ENCODE peak calls at places on chromosomes 11 and 22, in six cellular contexts. N is neuronal stem cell, R is IMR-90, Y is mesendoderm, F is mesenchymal stem cell, T is H9. S is an unnamed sample.

GRCh38 chr11:111417011-111417765 is 38.1 kb upstream of the POU2AF1 start:
- DNase-seq in R (peak), N (no peak), F (peak), T (no peak), Y (no peak), S (no peak)

GRCh38 chr11:115342142-115342541 is 162.1 kb downstream of the CADM1 start:
- DNase-seq in Y (no peak), R (no peak), N (no peak), T (no peak), F (no peak), S (no peak)

GRCh38 chr22:36860821-36861659 is at the start of gene NCF4:
- DNase-seq in T (no peak), F (no peak), Y (no peak), R (no peak), N (no peak), S (no peak)

GRCh38 chr22:44289429-44290171 is 23.2 kb downstream of the SHISAL1 start:
- DNase-seq in T (peak), N (peak), F (peak), Y (peak), R (peak), S (no peak)

GRCh38 chr11:10632483-10632882 is 61.1 kb downstream of the IRAG1 start:
- DNase-seq in R (no peak), N (no peak), F (no peak), Y (no peak), T (peak), S (no peak)

GRCh38 chr11:57458410-57459111 is 1.8 kb upstream of the RTN4RL2 start:
- DNase-seq in Y (peak), R (peak), F (peak), T (peak), N (no peak), S (peak)

GRCh38 chr11:22938691-22939090 is 78.4 kb upstream of the CCDC179 start:
- DNase-seq in R (no peak), F (no peak), Y (no peak), N (no peak), T (no peak), S (no peak)

GRCh38 chr11:116199182-116199581 is 573.6 kb downstream of the BUD13 start:
- DNase-seq in Y (no peak), T (no peak), R (no peak), N (no peak), F (no peak), S (no peak)

GRCh38 chr11:5369793-5370192 is 13.8 kb upstream of the OR51M1 start:
- DNase-seq in R (peak), Y (peak), N (no peak), T (no peak), F (peak), S (no peak)

GRCh38 chr11:10407055-10407454 is 48.0 kb upstream of the AMPD3 start:
- DNase-seq in F (peak), N (no peak), Y (peak), R (peak), T (no peak), S (no peak)

GRCh38 chr11:35290876-35291275 is 128.5 kb downstream of the SLC1A2 start:
- DNase-seq in T (no peak), F (no peak), R (no peak), Y (peak), N (no peak), S (no peak)
- H2BK5ac ChIP-seq in T (no peak), F (no peak), R (peak), Y (no peak), N (no peak), S (no peak)

DNA sequence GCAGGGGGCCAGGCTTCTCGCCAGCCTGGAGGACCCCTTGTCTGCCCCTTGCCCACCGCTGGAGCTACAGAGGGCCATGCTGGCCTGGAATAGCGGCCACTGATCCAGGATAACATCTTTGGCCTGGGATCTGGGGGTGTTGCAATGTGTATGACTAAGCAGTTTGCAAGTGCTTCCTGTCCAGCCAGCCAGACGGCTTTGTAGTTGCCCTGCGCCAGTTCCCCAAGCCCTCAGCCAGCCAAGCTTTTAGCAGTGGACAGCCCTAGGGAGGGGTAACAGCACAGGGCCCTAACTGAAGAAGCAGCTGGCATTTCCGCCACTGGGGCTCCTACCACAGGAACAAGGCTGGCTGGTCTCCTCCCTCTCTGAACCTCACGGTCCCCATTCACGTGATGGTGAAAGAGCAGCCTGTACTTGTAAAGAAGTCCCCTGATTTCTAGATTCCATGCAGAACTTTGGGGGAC is 32.1 kb downstream of the UQCR10 start:
- DNase-seq in N (no peak), F (peak), T (no peak), Y (no peak), R (peak), S (no peak)
- H2BK5ac ChIP-seq in N (no peak), F (no peak), T (no peak), Y (no peak), R (peak), S (no peak)

GRCh38 chr11:65493367-65494176 is 5.3 kb upstream of the MALAT1 start:
- DNase-seq in R (peak), F (peak), Y (peak), N (no peak), T (peak), S (no peak)

GRCh38 chr11:65492387-65492636 is 6.5 kb upstream of the MALAT1 start:
- DNase-seq in Y (no peak), N (no peak), F (no peak), T (no peak), R (no peak), S (no peak)

GRCh38 chr11:65491163-65491465 is 7.7 kb upstream of the MALAT1 start:
- DNase-seq in F (peak), R (no peak), T (no peak), Y (no peak), N (no peak), S (no peak)

GRCh38 chr11:65492637-65493366 is 6.0 kb upstream of the MALAT1 start:
- DNase-seq in Y (peak), T (no peak), N (no peak), F (peak), R (peak), S (no peak)

DNA sequence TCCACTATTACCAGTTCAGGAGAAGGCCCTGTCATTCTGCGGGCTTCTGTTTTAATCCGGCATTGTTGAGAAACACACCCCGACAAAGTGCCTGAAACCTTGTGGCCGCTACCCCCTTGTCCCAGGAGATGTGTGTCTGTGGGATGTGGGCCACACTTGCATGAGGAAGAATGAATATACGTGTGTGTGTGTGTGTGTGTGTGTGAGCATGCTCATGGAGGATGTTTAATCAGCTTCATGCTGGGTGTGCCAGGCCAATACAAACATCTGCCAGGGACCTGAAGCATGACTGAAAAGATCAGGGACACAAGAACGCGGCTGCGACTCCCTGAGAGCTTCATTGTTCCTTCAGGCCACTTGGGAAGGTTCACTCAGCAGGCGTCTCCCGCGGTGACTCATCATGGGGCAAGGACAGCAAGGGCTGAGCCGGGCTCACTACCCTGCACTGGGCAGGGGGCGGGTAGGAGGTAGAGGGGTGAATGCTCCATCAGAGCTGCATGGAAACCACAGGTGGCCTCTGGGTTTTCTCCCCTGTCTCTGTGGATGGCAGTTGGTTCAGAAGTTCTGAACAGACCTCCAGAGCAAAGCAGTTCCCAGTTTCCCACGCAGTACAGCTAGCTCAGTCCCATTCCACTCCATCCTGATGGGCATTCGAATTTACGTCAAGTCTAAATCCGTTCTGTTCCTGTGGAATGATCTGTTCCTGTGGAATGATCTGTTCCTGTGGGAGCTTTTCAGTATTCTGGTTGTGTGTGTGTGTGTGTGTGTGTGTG is 7.0 kb upstream of the MALAT1 start:
- DNase-seq in Y (peak), R (peak), N (no peak), T (peak), F (peak), S (no peak)
- H2BK5ac ChIP-seq in Y (peak), R (peak), N (no peak), T (no peak), F (peak), S (peak)

DNA sequence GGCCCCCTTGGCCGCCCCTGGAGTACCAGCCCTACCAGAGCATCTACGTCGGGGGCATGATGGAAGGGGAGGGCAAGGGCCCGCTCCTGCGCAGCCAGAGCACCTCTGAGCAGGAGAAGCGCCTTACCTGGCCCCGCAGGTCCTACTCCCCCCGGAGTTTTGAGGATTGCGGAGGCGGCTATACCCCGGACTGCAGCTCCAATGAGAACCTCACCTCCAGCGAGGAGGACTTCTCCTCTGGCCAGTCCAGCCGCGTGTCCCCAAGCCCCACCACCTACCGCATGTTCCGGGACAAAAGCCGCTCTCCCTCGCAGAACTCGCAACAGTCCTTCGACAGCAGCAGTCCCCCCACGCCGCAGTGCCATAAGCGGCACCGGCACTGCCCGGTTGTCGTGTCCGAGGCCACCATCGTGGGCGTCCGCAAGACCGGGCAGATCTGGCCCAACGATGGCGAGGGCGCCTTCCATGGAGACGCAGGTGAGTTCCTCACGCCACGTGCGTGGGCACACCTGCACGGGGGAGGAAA is 1.5 kb downstream of the BCR start:
- DNase-seq in N (no peak), T (no peak), F (no peak), R (no peak), Y (peak), S (no peak)
- H2BK5ac ChIP-seq in N (no peak), T (no peak), F (no peak), R (no peak), Y (no peak), S (peak)

GRCh38 chr11:69745201-69745600 is 29.9 kb downstream of the FGF4 start:
- DNase-seq in T (no peak), R (no peak), Y (no peak), F (no peak), N (no peak), S (no peak)
- H2BK5ac ChIP-seq in T (no peak), R (no peak), Y (no peak), F (no peak), N (peak), S (no peak)

GRCh38 chr11:1298695-1299492 is 10.5 kb downstream of the TOLLIP start:
- DNase-seq in N (no peak), T (peak), R (peak), F (peak), Y (peak), S (peak)
- H2BK5ac ChIP-seq in N (peak), T (no peak), R (no peak), F (no peak), Y (no peak), S (no peak)

GRCh38 chr11:96203567-96204365 is 139.2 kb downstream of the MAML2 start:
- DNase-seq in Y (peak), T (no peak), N (no peak), F (no peak), R (no peak), S (no peak)

GRCh38 chr11:96204721-96205459 is 138.1 kb downstream of the MAML2 start:
- DNase-seq in N (no peak), T (no peak), Y (no peak), R (no peak), F (no peak), S (no peak)

GRCh38 chr11:96207459-96208449 is 135.2 kb downstream of the MAML2 start:
- DNase-seq in F (peak), Y (peak), T (no peak), R (peak), N (no peak), S (no peak)

GRCh38 chr11:96205460-96205809 is 137.6 kb downstream of the MAML2 start:
- DNase-seq in Y (no peak), T (no peak), N (no peak), F (no peak), R (no peak), S (no peak)

GRCh38 chr11:96204366-96204659 is 138.7 kb downstream of the MAML2 start:
- DNase-seq in R (no peak), Y (no peak), F (peak), T (no peak), N (no peak), S (no peak)
- H2BK5ac ChIP-seq in R (no peak), Y (no peak), F (no peak), T (no peak), N (no peak), S (no peak)

S was measured in H1.